ENCODE peak calls at places on chromosomes 13 and 19, in seven cellular contexts. H is IMR-90; F is stimulated activated CD8-positive, alpha-beta memory T cell treated with anti-CD3 and anti-CD28 coated beads, Interleukin-7, amount 100 ng/mL, for 4 hours; M is left ventricle myocardium superior; J is AG04449; I is PC-3; Q is AG08395. T is an unnamed sample.

GRCh38 chr19:29860492-29860891 is 48.7 kb downstream of the CCNE1 start:
- DNase-seq in J (no peak), F (no peak), H (no peak), I (no peak), Q (no peak), M (no peak), T (no peak)

GRCh38 chr13:114072421-114072820 is 60.0 kb downstream of the RASA3 start:
- DNase-seq in F (no peak), I (no peak), J (no peak), M (no peak), H (no peak), Q (no peak), T (no peak)

GRCh38 chr19:324716-325115 is 19.9 kb downstream of the MIER2 start:
- DNase-seq in F (no peak), Q (no peak), H (no peak), J (no peak), M (no peak), I (no peak), T (no peak)

GRCh38 chr13:59734393-59734792 is 429.3 kb downstream of the DIAPH3 start:
- DNase-seq in F (no peak), Q (no peak), M (no peak), J (no peak), H (no peak), I (no peak), T (no peak)

GRCh38 chr19:15257782-15258181 is 25.5 kb upstream of the EPHX3 start:
- DNase-seq in J (no peak), I (no peak), H (no peak), Q (no peak), F (no peak), M (no peak), T (no peak)

GRCh38 chr19:347946-348861 is 3.6 kb upstream of the MIER2 start:
- DNase-seq in F (no peak), Q (no peak), I (peak; percentile 32), M (no peak), H (no peak), J (no peak), T (no peak)

GRCh38 chr13:91623151-91623550 is 224.7 kb downstream of the GPC5 start:
- DNase-seq in F (no peak), H (no peak), Q (no peak), M (no peak), J (no peak), I (no peak), T (no peak)

GRCh38 chr13:46489586-46490023 is 63.4 kb upstream of the LRCH1 start:
- DNase-seq in H (peak; percentile 67), I (peak; percentile 73), J (peak; percentile 82), Q (peak; percentile 75), F (no peak), M (no peak), T (peak; percentile 79)

GRCh38 chr13:39776439-39776838 is 121.0 kb downstream of the COG6 start:
- DNase-seq in Q (peak; percentile 75), M (no peak), H (peak; percentile 88), J (peak; percentile 75), F (no peak), I (peak; percentile 64), T (peak; percentile 83)

GRCh38 chr13:100203696-100204367 is 114.9 kb downstream of the PCCA start:
- DNase-seq in Q (peak; percentile 64), I (peak; percentile 36), F (no peak), J (no peak), H (peak; percentile 78), M (no peak), T (peak; percentile 60)

GRCh38 chr19:11558881-11559828 is at the start of gene ELOF1:
- DNase-seq in M (peak; percentile 98), J (peak; percentile 79), Q (peak; percentile 100), I (peak; percentile 100), H (peak; percentile 98), F (peak; percentile 97), T (peak; percentile 98)

GRCh38 chr13:103539721-103540120 is 473.5 kb upstream of the SLC10A2 start:
- DNase-seq in H (no peak), J (no peak), I (no peak), Q (no peak), M (no peak), F (no peak), T (no peak)

GRCh38 chr13:21435710-21436151 is 23.4 kb downstream of the ZDHHC20 start:
- DNase-seq in F (peak; percentile 40), H (peak; percentile 89), M (peak; percentile 42), Q (peak; percentile 91), I (peak; percentile 62), J (peak; percentile 31), T (peak; percentile 72)

GRCh38 chr19:294819-295686 is 3.9 kb upstream of the PLPP2 start:
- DNase-seq in J (no peak), I (no peak), H (peak; percentile 12), F (peak; percentile 25), M (peak; percentile 65), Q (peak; percentile 57), T (peak; percentile 33)

GRCh38 chr13:50133277-50133953 is 118.2 kb downstream of the KCNRG start:
- DNase-seq in J (no peak), I (no peak), Q (no peak), M (no peak), H (no peak), F (no peak), T (no peak)

GRCh38 chr19:12140545-12141404 is 625 bp upstream of the ZNF20 start:
- DNase-seq in I (peak; percentile 91), J (peak; percentile 23), H (peak; percentile 80), M (peak; percentile 92), Q (peak; percentile 91), F (peak; percentile 67), T (peak; percentile 87)

GRCh38 chr13:24456396-24456795 is 56.2 kb downstream of the PARP4 start:
- DNase-seq in F (no peak), J (no peak), I (no peak), Q (no peak), M (no peak), H (no peak), T (no peak)

GRCh38 chr19:38849746-38850230 is at the start of gene HNRNPL:
- DNase-seq in M (peak; percentile 99), J (no peak), Q (peak; percentile 97), F (peak; percentile 99), H (no peak), I (no peak), T (no peak)

GRCh38 chr13:101751488-101751887 is 299.0 kb downstream of the ITGBL1 start:
- DNase-seq in J (peak; percentile 46), F (no peak), M (no peak), Q (no peak), H (peak; percentile 77), I (peak; percentile 92), T (no peak)

GRCh38 chr19:49333426-49334288 is 1.5 kb upstream of the CD37 start:
- DNase-seq in M (peak; percentile 52), H (peak; percentile 40), J (no peak), I (no peak), Q (no peak), F (peak; percentile 66), T (no peak)

GRCh38 chr13:50587839-50588373 is 255.6 kb downstream of the DLEU7 start:
- DNase-seq in J (no peak), M (no peak), I (no peak), H (no peak), Q (no peak), F (no peak), T (no peak)

GRCh38 chr13:110546933-110547332 is 14.6 kb downstream of the RAB20 start:
- DNase-seq in I (peak; percentile 94), J (peak; percentile 73), F (no peak), H (peak; percentile 89), M (peak; percentile 83), Q (peak; percentile 64), T (peak; percentile 95)

GRCh38 chr19:58554494-58555368 is at the start of gene CHMP2A:
- DNase-seq in J (no peak), Q (peak; percentile 99), F (peak; percentile 96), M (peak; percentile 99), H (peak; percentile 95), I (peak; percentile 98), T (peak; percentile 98)

GRCh38 chr19:53019684-53020083 is 6.0 kb downstream of the ERVV-1 start:
- DNase-seq in F (no peak), I (no peak), H (no peak), Q (no peak), J (no peak), M (no peak), T (no peak)

GRCh38 chr19:6677924-6678689 is 8.1 kb upstream of the TNFSF14 start:
- DNase-seq in H (no peak), J (no peak), I (no peak), F (peak; percentile 45), M (peak; percentile 45), Q (no peak), T (no peak)

GRCh38 chr13:86976521-86977324 is 694.4 kb upstream of the SLITRK5 start:
- DNase-seq in J (no peak), F (no peak), I (peak; percentile 4), H (peak; percentile 49), Q (no peak), M (no peak), T (peak; percentile 19)

GRCh38 chr19:48292798-48293197 is 22.9 kb downstream of the ZNF114 start:
- DNase-seq in F (no peak), H (peak; percentile 93), Q (peak; percentile 91), J (no peak), M (no peak), I (peak; percentile 89), T (peak; percentile 18)

GRCh38 chr19:16660763-16661479 is at the start of gene TMEM38A:
- DNase-seq in I (peak; percentile 45), J (no peak), M (peak; percentile 80), H (no peak), Q (peak; percentile 34), F (peak; percentile 47), T (peak; percentile 86)

GRCh38 chr19:23305555-23305954 is 55.4 kb upstream of the ZNF724 start:
- DNase-seq in I (no peak), M (no peak), Q (no peak), H (no peak), J (no peak), F (no peak), T (no peak)

T was measured in myocyte.